ENCODE peak calls at places on chromosomes 7 and 10, in ten cellular contexts. U is fibroblast of pulmonary artery, R is NCI-H524 treated with DMSO at 0.1 percent for 48 hours, K is non-pigmented ciliary epithelial cell, I is SIG-M5, T is NCI-H1417, O is BJ, P is AG08396, J is heart right ventricle, E is islet precursor cell. N is an unnamed sample.

GRCh38 chr7:21507627-21508343 is 35.1 kb upstream of the DNAH11 start:
- DNase-seq in U (peak), R (no peak), K (peak), I (no peak), T (no peak), O (no peak), P (peak), J (peak), E (peak), N (no peak)

GRCh38 chr10:22630229-22631174 is 83.9 kb downstream of the PIP4K2A start:
- DNase-seq in U (peak), R (no peak), K (no peak), I (peak), T (no peak), O (no peak), P (peak), J (no peak), E (no peak), N (no peak)

GRCh38 chr10:132395704-132396494 is 1.1 kb upstream of the PWWP2B start:
- DNase-seq in U (peak), R (no peak), K (no peak), I (no peak), T (no peak), O (no peak), P (no peak), J (peak), E (peak), N (peak)

GRCh38 chr7:116239434-116239833 is 29.1 kb downstream of the TES start:
- DNase-seq in U (no peak), R (no peak), K (no peak), I (no peak), T (peak), O (no peak), P (no peak), J (no peak), E (no peak), N (no peak)

GRCh38 chr10:96049340-96049739 is 6.0 kb downstream of the CCNJ start:
- DNase-seq in U (no peak), R (no peak), K (no peak), I (no peak), T (no peak), O (no peak), P (no peak), J (no peak), E (no peak), N (no peak)

GRCh38 chr10:3484306-3485187 is 300.5 kb downstream of the KLF6 start:
- DNase-seq in U (peak), R (no peak), K (no peak), I (no peak), T (peak), O (no peak), P (peak), J (no peak), E (peak), N (no peak)

GRCh38 chr10:121580276-121581116 is 17.7 kb downstream of the FGFR2 start:
- DNase-seq in U (no peak), R (peak), K (no peak), I (no peak), T (no peak), O (no peak), P (no peak), J (no peak), E (peak), N (no peak)

GRCh38 chr7:157427811-157428553 is 91.2 kb downstream of the DNAJB6 start:
- DNase-seq in U (no peak), R (no peak), K (no peak), I (no peak), T (no peak), O (no peak), P (no peak), J (no peak), E (no peak), N (peak)

GRCh38 chr10:31757374-31757773 is 171.3 kb downstream of the ARHGAP12 start:
- DNase-seq in U (no peak), R (no peak), K (no peak), I (no peak), T (peak), O (no peak), P (no peak), J (no peak), E (peak), N (no peak)

GRCh38 chr7:101575168-101575567 is 53.9 kb downstream of the MYL10 start:
- DNase-seq in U (no peak), R (no peak), K (no peak), I (no peak), T (no peak), O (no peak), P (peak), J (no peak), E (peak), N (no peak)

GRCh38 chr10:35011771-35012191 is 78.4 kb downstream of the CUL2 start:
- DNase-seq in U (peak), R (no peak), K (no peak), I (no peak), T (no peak), O (no peak), P (no peak), J (no peak), E (no peak), N (no peak)

GRCh38 chr10:13062813-13063212 is 37.1 kb upstream of the OPTN start:
- DNase-seq in U (no peak), R (no peak), K (no peak), I (no peak), T (no peak), O (no peak), P (no peak), J (no peak), E (no peak), N (no peak)